ENCODE peak calls at places on chromosomes 13 and 19, in ten cellular contexts. O, X, Z, V, I, P, G, K, W and N are unnamed samples.

GRCh38 chr13:114089751-114090400 is 42.5 kb downstream of the RASA3 start:
- DNase-seq in K (no peak), W (no peak), X (peak; percentile 66), Z (no peak), G (peak; percentile 6), V (no peak), P (no peak), O (no peak), I (no peak), N (no peak)

GRCh38 chr13:93180376-93180966 is 46.1 kb upstream of the GPC6 start:
- DNase-seq in X (no peak), Z (no peak), I (no peak), K (no peak), W (no peak), O (no peak), P (no peak), V (no peak), G (no peak), N (no peak)

GRCh38 chr13:112781881-112782361 is 92.1 kb downstream of the ATP11A start:
- DNase-seq in W (peak; percentile 30), P (no peak), X (no peak), G (no peak), Z (no peak), K (no peak), I (no peak), O (no peak), V (peak; percentile 78), N (peak; percentile 64)

GRCh38 chr13:110396476-110396875 is 89.4 kb downstream of the COL4A2 start:
- DNase-seq in O (no peak), G (no peak), V (no peak), I (no peak), W (no peak), Z (no peak), X (no peak), P (no peak), K (no peak), N (no peak)

GRCh38 chr19:51735759-51736449 is 12.1 kb upstream of the HAS1 start:
- DNase-seq in I (no peak), Z (no peak), X (no peak), K (no peak), W (no peak), O (no peak), P (no peak), G (no peak), V (peak; percentile 42), N (no peak)

GRCh38 chr13:99743079-99743478 is 228.5 kb downstream of the ZIC5 start:
- DNase-seq in W (no peak), P (no peak), X (peak; percentile 68), I (no peak), K (no peak), V (no peak), Z (no peak), G (no peak), O (no peak), N (no peak)

GRCh38 chr13:98275711-98276171 is 98.7 kb upstream of the RNF113B start:
- DNase-seq in K (no peak), W (no peak), P (no peak), G (no peak), I (no peak), Z (no peak), X (no peak), O (no peak), V (no peak), N (no peak)

GRCh38 chr13:33464345-33464744 is 178.8 kb upstream of the STARD13 start:
- DNase-seq in P (no peak), X (no peak), Z (no peak), V (no peak), K (no peak), I (no peak), O (no peak), W (no peak), G (no peak), N (no peak)

GRCh38 chr13:97339019-97339988 is 94.7 kb upstream of the RAP2A start:
- DNase-seq in I (peak; percentile 34), V (peak; percentile 46), Z (no peak), G (no peak), O (no peak), W (no peak), K (no peak), X (no peak), P (no peak), N (peak; percentile 90)

GRCh38 chr19:19642506-19643157 is 825 bp downstream of the GMIP start:
- DNase-seq in I (peak; percentile 72), W (no peak), G (no peak), O (peak; percentile 28), Z (no peak), P (no peak), V (no peak), X (no peak), K (peak; percentile 66), N (no peak)

GRCh38 chr13:78317030-78317429 is 286.3 kb downstream of the POU4F1 start:
- DNase-seq in P (no peak), V (no peak), W (no peak), X (no peak), G (no peak), I (peak; percentile 22), K (no peak), Z (no peak), O (no peak), N (no peak)